ENCODE peak calls at places on chromosomes 16 and 17, in seven cellular contexts. H is heart right ventricle, S is psoas muscle, L is mammary epithelial cell, O is breast epithelium, G is testis, K is aorta. N is an unnamed sample. For H3K4me1 and H3K9me3, the result is how much of the 10 kb centered on the place peaks cover.

GRCh38 chr16:28277537-28278388 is 14.6 kb upstream of the SBK1 start:
- DNase-seq in K (peak), S (peak), O (peak), H (peak), G (peak), L (peak), N (peak)

GRCh38 chr16:79573071-79573470 is 27.5 kb downstream of the MAF start:
- DNase-seq in H (no peak), G (no peak), K (no peak), L (no peak), O (no peak), S (no peak), N (no peak)

GRCh38 chr16:86618431-86619262 is 40.3 kb downstream of the FOXL1 start:
- DNase-seq in K (peak), S (no peak), G (no peak), O (no peak), L (no peak), H (no peak), N (peak)

GRCh38 chr16:79653337-79654000 is 52.9 kb upstream of the MAF start:
- DNase-seq in K (peak), G (peak), L (no peak), S (peak), O (no peak), H (peak), N (peak)

GRCh38 chr16:29806096-29806579 is at the start of gene MAZ:
- DNase-seq in L (no peak), K (no peak), S (peak), O (peak), G (no peak), H (no peak), N (no peak)

GRCh38 chr17:37742114-37742761 is 2.6 kb downstream of the HNF1B start:
- DNase-seq in H (no peak), G (peak), S (no peak), L (peak), O (no peak), K (no peak), N (peak)

GRCh38 chr16:50269061-50269705 is 2.8 kb downstream of the ADCY7 start:
- DNase-seq in L (no peak), S (no peak), O (no peak), H (no peak), K (peak), G (no peak), N (peak)

GRCh38 chr16:17211797-17212196 is 259.0 kb downstream of the XYLT1 start:
- DNase-seq in G (no peak), H (no peak), S (no peak), K (no peak), O (no peak), L (no peak), N (no peak)

DNA sequence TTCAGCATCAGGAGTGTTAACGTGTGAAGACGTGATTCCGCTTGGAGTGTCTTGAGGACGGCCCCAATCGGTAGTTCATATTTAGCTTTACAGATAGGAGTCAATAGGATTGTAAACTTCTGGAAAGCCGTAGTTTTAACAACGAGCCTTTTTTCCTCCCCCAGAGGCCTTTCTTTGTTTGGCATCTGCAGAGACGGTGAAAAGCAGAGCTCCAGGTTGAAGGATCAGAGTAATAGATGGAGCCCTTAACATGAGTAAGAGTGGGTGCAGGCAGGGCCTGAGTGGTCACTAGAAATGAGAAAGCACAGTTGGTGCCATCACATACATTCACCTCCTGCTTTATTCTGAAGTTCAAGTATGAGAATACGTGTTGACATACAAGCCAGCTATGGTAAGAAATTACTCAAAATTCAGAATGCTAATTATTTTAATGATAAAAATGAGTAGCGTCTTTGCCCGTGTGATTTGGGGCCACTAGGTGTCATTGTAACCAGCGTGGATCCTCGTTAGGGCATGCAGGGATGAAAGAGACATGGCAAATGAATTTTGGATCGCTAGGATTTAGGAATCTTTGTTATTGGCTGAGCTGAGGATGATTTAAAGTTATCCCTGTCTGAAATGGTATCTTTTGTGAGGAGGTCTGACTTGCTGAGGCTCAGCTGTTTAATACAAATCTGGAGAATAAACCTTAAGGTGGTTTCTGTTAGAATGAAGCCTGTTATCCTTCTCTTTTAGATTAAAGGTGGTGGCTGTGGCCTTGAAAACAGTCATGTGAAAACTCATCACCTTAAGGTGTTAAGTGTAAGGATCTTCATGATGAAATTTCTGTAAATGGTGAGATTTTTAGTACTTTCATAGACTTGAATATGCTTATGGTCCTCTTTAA is 18.6 kb downstream of the PRCD start:
- DNase-seq in S (no peak), L (no peak), H (no peak), G (no peak), O (no peak), K (no peak), N (no peak)
- H3K4me1 ChIP-seq in S (half or more), L (half or more), H (half or more), G (under half), O (under half), K (under half), N (under half)

GRCh38 chr16:10410469-10410868 is 24.6 kb downstream of the ATF7IP2 start:
- DNase-seq in S (no peak), H (no peak), G (no peak), L (no peak), O (no peak), K (no peak), N (no peak)
- H3K9me3 ChIP-seq in S (under half), H (half or more), G (under half), L (under half), O (under half), K (under half), N (under half)

DNA sequence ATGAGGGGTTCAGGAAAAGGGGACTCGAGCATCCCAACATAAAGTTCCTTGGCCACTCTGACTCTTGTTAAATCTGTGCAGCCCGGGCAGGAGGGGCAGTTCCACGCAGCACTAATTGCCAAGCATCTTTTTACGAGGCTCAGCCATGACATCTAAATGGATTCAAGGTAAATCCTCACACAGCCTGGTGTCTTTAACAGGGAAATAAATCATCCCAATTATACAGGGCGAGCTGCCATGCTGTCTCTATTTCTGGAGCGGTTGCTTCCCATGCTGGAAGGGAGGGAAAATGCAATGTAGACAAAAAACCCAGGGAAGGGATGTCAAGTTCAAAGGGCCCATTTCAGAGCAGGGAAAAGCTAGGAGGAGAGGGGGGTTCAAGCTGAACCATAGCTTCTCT is 110.0 kb downstream of the GAS7 start:
- DNase-seq in H (no peak), O (no peak), G (no peak), S (no peak), L (no peak), K (no peak), N (no peak)
- H3K4me1 ChIP-seq in H (half or more), O (under half), G (under half), S (under half), L (under half), K (under half), N (under half)

GRCh38 chr16:75714661-75715060 is 11.6 kb downstream of the CPHXL start:
- DNase-seq in H (no peak), L (no peak), K (no peak), O (no peak), S (no peak), G (no peak), N (no peak)

GRCh38 chr16:75710344-75710743 is 9.1 kb upstream of the DUXB start:
- DNase-seq in S (no peak), O (no peak), G (no peak), L (no peak), H (no peak), K (no peak), N (no peak)
- H3K9me3 ChIP-seq in S (under half), O (under half), G (under half), L (under half), H (under half), K (under half), N (under half)

DNA sequence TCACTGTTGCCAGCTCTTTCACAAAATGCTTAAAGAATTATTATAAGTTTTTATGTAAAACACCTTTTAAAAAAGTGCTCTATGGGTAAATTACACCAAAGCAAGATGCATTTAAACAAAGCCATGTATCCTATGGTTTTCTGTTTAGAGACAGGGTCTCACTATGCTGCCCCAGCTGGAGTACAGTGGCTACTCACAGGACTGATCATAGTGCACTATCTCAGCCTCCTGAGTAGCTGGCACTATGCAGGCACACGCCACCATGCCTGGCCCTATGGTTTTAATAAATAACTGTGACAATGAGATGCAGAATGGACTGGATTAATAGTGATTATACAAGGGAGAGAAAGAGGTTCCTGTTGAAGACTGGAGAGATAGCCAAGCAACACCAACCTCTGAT is 40.2 kb downstream of the SPOP start:
- DNase-seq in K (no peak), O (no peak), G (no peak), S (no peak), L (no peak), H (no peak), N (no peak)
- H3K4me1 ChIP-seq in K (under half), O (under half), G (under half), S (half or more), L (under half), H (half or more), N (under half)

GRCh38 chr17:72877348-72877747 is 215.1 kb downstream of the SLC39A11 start:
- DNase-seq in S (no peak), H (no peak), L (no peak), K (no peak), G (no peak), O (no peak), N (no peak)
- H3K9me3 ChIP-seq in S (under half), H (under half), L (under half), K (under half), G (under half), O (under half), N (under half)

GRCh38 chr17:2394775-2395191 is 6.1 kb downstream of the MNT start:
- DNase-seq in L (no peak), G (no peak), S (no peak), H (no peak), K (peak), O (no peak), N (no peak)
- H3K4me1 ChIP-seq in L (half or more), G (half or more), S (half or more), H (half or more), K (under half), O (under half), N (under half)

GRCh38 chr16:35203636-35204035 is 1744.2 kb downstream of the TP53TG3F start:
- DNase-seq in H (no peak), O (no peak), S (no peak), K (no peak), L (no peak), G (no peak), N (no peak)
- H3K9me3 ChIP-seq in H (under half), O (under half), S (under half), K (under half), L (under half), G (under half), N (under half)

GRCh38 chr16:47571049-47571448 is 109.9 kb downstream of the PHKB start:
- DNase-seq in H (no peak), S (no peak), K (no peak), G (no peak), O (no peak), L (no peak), N (no peak)
- H3K4me1 ChIP-seq in H (under half), S (under half), K (under half), G (under half), O (under half), L (under half), N (under half)

GRCh38 chr16:35626051-35626450 is 2166.6 kb downstream of the TP53TG3F start:
- DNase-seq in G (no peak), O (no peak), L (no peak), S (no peak), H (no peak), K (no peak), N (no peak)
- H3K9me3 ChIP-seq in G (under half), O (under half), L (under half), S (under half), H (under half), K (under half), N (under half)